ENCODE peak calls at places on chromosomes 5 and 9, in nine cellular contexts. R is HTR-8/SVneo; X is HCEC 1CT; V is NB4; T is activated naive CD4-positive, alpha-beta T cell; Y is tibial nerve; K is uterus; A is kidney glomerular epithelial cell; O is AG20443. I is an unnamed sample.

GRCh38 chr5:98432378-98432777 is 341.1 kb upstream of the RGMB start:
- DNase-seq in R (no peak), X (no peak), V (no peak), T (no peak), Y (no peak), K (no peak), A (no peak), O (no peak), I (no peak)

GRCh38 chr5:90557391-90557790 is 1.2 kb upstream of the ADGRV1 start:
- DNase-seq in R (no peak), X (no peak), V (no peak), T (no peak), Y (no peak), K (no peak), A (no peak), O (no peak), I (no peak)

GRCh38 chr5:158198636-158199035 is 339.7 kb upstream of the CLINT1 start:
- DNase-seq in R (no peak), X (no peak), V (no peak), T (no peak), Y (no peak), K (no peak), A (no peak), O (no peak), I (no peak)

GRCh38 chr9:76905661-76905983 is 292 bp downstream of the PRUNE2 start:
- DNase-seq in R (no peak), X (no peak), V (no peak), T (no peak), Y (no peak), K (no peak), A (no peak), O (peak), I (no peak)

GRCh38 chr9:8733096-8733954 is 933.7 kb upstream of the DMAC1 start:
- DNase-seq in R (no peak), X (no peak), V (no peak), T (no peak), Y (no peak), K (peak), A (peak), O (no peak), I (no peak)

GRCh38 chr9:134818000-134818568 is 62.5 kb upstream of the FCN2 start:
- DNase-seq in R (no peak), X (no peak), V (no peak), T (no peak), Y (no peak), K (no peak), A (no peak), O (no peak), I (no peak)

GRCh38 chr9:124339603-124340146 is 75.6 kb downstream of the PSMB7 start:
- DNase-seq in R (no peak), X (no peak), V (no peak), T (no peak), Y (no peak), K (no peak), A (no peak), O (no peak), I (no peak)

GRCh38 chr5:167565555-167565954 is 725.9 kb upstream of the WWC1 start:
- DNase-seq in R (peak), X (peak), V (peak), T (no peak), Y (no peak), K (no peak), A (peak), O (peak), I (peak)

GRCh38 chr9:81685763-81686613 is 3.4 kb downstream of the TLE1 start:
- DNase-seq in R (no peak), X (peak), V (no peak), T (no peak), Y (no peak), K (no peak), A (no peak), O (no peak), I (peak)

GRCh38 chr9:22683393-22684075 is 236.9 kb downstream of the DMRTA1 start:
- DNase-seq in R (peak), X (peak), V (no peak), T (no peak), Y (no peak), K (no peak), A (peak), O (peak), I (peak)

GRCh38 chr5:141637693-141638419 is 1.1 kb downstream of the RELL2 start:
- DNase-seq in R (peak), X (peak), V (peak), T (no peak), Y (no peak), K (peak), A (peak), O (peak), I (peak)

GRCh38 chr9:91864372-91864771 is 85.7 kb downstream of the ROR2 start:
- DNase-seq in R (no peak), X (no peak), V (no peak), T (no peak), Y (no peak), K (no peak), A (no peak), O (no peak), I (no peak)

GRCh38 chr9:131709741-131710499 is 30.0 kb downstream of the RAPGEF1 start:
- DNase-seq in R (no peak), X (peak), V (peak), T (no peak), Y (no peak), K (no peak), A (no peak), O (peak), I (peak)

GRCh38 chr5:66554211-66554610 is 42.0 kb upstream of the MAST4 start:
- DNase-seq in R (peak), X (no peak), V (peak), T (no peak), Y (no peak), K (no peak), A (no peak), O (peak), I (no peak)

GRCh38 chr5:36599986-36600779 is 6.2 kb upstream of the SLC1A3 start:
- DNase-seq in R (no peak), X (peak), V (no peak), T (no peak), Y (no peak), K (no peak), A (no peak), O (peak), I (peak)

GRCh38 chr5:148998174-148998797 is 64.6 kb downstream of the SH3TC2 start:
- DNase-seq in R (no peak), X (peak), V (peak), T (no peak), Y (no peak), K (no peak), A (peak), O (peak), I (peak)

I was measured in GM03348.